ENCODE peak calls at places on chromosomes 4 and X, in seven cellular contexts. D, U, F, P, E, C and Q are unnamed samples.

GRCh38 chrX:130825509-130825908 is 77.5 kb downstream of the ENOX2 start:
- DNase-seq in D (no peak), U (no peak), F (no peak), P (no peak), E (no peak), C (no peak), Q (no peak)

GRCh38 chr4:37876156-37876555 is 14.7 kb upstream of the TBC1D1 start:
- DNase-seq in D (no peak), U (peak; percentile 47), F (no peak), P (no peak), E (no peak), C (no peak), Q (no peak)

GRCh38 chr4:16067515-16067914 is 16.3 kb downstream of the PROM1 start:
- DNase-seq in D (peak; percentile 56), U (peak; percentile 7), F (no peak), P (no peak), E (no peak), C (no peak), Q (no peak)

GRCh38 chr4:128682942-128683666 is 126.4 kb upstream of the JADE1 start:
- DNase-seq in D (no peak), U (no peak), F (no peak), P (no peak), E (no peak), C (no peak), Q (no peak)

GRCh38 chr4:17665346-17665745 is 50.9 kb downstream of the MED28 start:
- DNase-seq in D (no peak), U (no peak), F (no peak), P (no peak), E (no peak), C (no peak), Q (no peak)

GRCh38 chr4:7332216-7333023 is 102.3 kb downstream of the PSAPL1 start:
- DNase-seq in D (no peak), U (peak; percentile 49), F (peak; percentile 70), P (no peak), E (no peak), C (peak; percentile 78), Q (no peak)

GRCh38 chr4:20251796-20252655 is at the start of gene SLIT2:
- DNase-seq in D (peak; percentile 89), U (peak; percentile 75), F (peak; percentile 65), P (no peak), E (peak; percentile 35), C (peak; percentile 88), Q (peak; percentile 80)

GRCh38 chr4:531721-532565 is 32.9 kb downstream of the PIGG start:
- DNase-seq in D (no peak), U (no peak), F (no peak), P (no peak), E (no peak), C (no peak), Q (no peak)

GRCh38 chr4:24924309-24924781 is 11.5 kb upstream of the CCDC149 start:
- DNase-seq in D (no peak), U (peak; percentile 95), F (no peak), P (no peak), E (peak; percentile 42), C (no peak), Q (peak; percentile 30)

GRCh38 chr4:97656034-97656720 is 487.1 kb downstream of the STPG2 start:
- DNase-seq in D (no peak), U (peak; percentile 84), F (no peak), P (no peak), E (peak; percentile 98), C (no peak), Q (peak; percentile 97)

GRCh38 chrX:85309717-85310116 is 65.9 kb downstream of the ZNF711 start:
- DNase-seq in D (no peak), U (no peak), F (no peak), P (no peak), E (no peak), C (no peak), Q (no peak)
- TF ChIP-seq CTCF in D (no peak), U (no peak), F (no peak), P (peak; percentile 16), E (no peak), C (no peak), Q (no peak)

GRCh38 chrX:74023203-74023602 is 280.8 kb upstream of the ZCCHC13 start:
- DNase-seq in D (no peak), U (no peak), F (no peak), P (no peak), E (no peak), C (no peak), Q (no peak)
- H3K4me3 ChIP-seq in D (no peak overlapping the region), U (no peak overlapping the region), F (no peak overlapping the region), P (no peak overlapping the region), E (no peak overlapping the region), C (no peak overlapping the region), Q (no peak overlapping the region)

GRCh38 chrX:100994352-100995281 is 25.1 kb downstream of the ARL13A start:
- DNase-seq in D (no peak), U (peak; percentile 59), F (no peak), P (peak; percentile 3), E (peak; percentile 87), C (no peak), Q (peak; percentile 86)

GRCh38 chrX:100995469-100995868 is 26.0 kb downstream of the ARL13A start:
- DNase-seq in D (no peak), U (peak; percentile 92), F (no peak), P (peak; percentile 1), E (peak; percentile 79), C (no peak), Q (peak; percentile 78)

GRCh38 chrX:100999451-100999850 is 29.9 kb downstream of the ARL13A start:
- DNase-seq in D (no peak), U (no peak), F (no peak), P (no peak), E (no peak), C (no peak), Q (no peak)
- TF ChIP-seq CTCF in D (no peak), U (no peak), F (no peak), P (no peak), E (no peak), C (no peak), Q (no peak)

GRCh38 chr4:67533112-67533511 is 12.2 kb downstream of the CENPC start:
- DNase-seq in D (no peak), U (no peak), F (no peak), P (no peak), E (no peak), C (no peak), Q (no peak)
- H3K4me3 ChIP-seq in D (no peak overlapping the region), U (no peak overlapping the region), F (no peak overlapping the region), P (no peak overlapping the region), E (no peak overlapping the region), C (no peak overlapping the region), Q (no peak overlapping the region)

GRCh38 chr4:32268949-32269348 is 1548.8 kb downstream of the PCDH7 start:
- DNase-seq in D (no peak), U (no peak), F (no peak), P (no peak), E (peak; percentile 38), C (no peak), Q (peak; percentile 29)
- TF ChIP-seq CTCF in D (no peak), U (no peak), F (no peak), P (no peak), E (no peak), C (no peak), Q (peak; percentile 38)

DNA sequence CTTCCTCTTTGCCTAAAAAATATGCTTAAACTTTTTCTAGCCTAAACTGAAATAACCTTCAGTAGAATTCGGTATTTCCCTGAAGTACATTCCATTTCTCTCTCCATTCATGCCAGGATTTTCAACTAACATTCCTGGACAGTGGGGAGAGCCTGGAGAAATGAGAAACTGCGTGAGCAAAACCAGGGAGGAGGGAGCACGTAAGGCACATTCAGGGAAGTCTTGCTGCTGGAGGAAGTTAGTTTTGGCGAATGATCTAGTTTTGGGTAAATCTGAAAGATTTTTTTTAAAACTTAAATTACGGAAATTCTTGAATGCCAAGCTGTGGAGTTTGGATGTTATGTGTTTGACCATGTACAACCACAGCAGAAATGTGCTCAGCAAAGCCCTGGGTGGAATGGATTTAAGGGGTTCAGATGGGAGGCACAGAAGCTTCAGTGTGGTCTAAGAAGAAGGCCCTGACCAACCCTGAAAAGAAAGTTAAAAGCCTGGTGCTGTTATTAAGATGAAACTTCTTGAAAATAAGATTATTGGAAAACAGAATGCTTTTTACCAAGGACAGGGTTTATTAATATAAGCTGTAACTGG is 347.8 kb downstream of the ANK2 start:
- DNase-seq in D (no peak), U (peak; percentile 72), F (no peak), P (no peak), E (no peak), C (peak; percentile 27), Q (no peak)
- H3K4me3 ChIP-seq in D (no peak overlapping the region), U (no peak overlapping the region), F (no peak overlapping the region), P (no peak overlapping the region), E (no peak overlapping the region), C (no peak overlapping the region), Q (no peak overlapping the region)